ENCODE peak calls at places on chromosomes 2 and 18, in six cellular contexts. One of them, this sample, is unnamed.

GRCh38 chr2:186648130-186648529 is 45.7 kb upstream of the FAM171B start:
- DNase-seq in vagina: no peak
- DNase-seq in nephron progenitor cell: no peak
- DNase-seq in GM12865: no peak
- DNase-seq in NCI-H2171: no peak
- DNase-seq in activated naive CD8-positive, alpha-beta T cell treated with anti-CD3 and anti-CD28 coated beads, Interleukin-2, amount 50 U/mL, for 24 hours: no peak
- DNase-seq in this sample: no peak

GRCh38 chr2:233053928-233054774 is 6.0 kb upstream of the INPP5D start:
- DNase-seq in vagina: no peak
- DNase-seq in nephron progenitor cell: peak
- DNase-seq in GM12865: peak
- DNase-seq in NCI-H2171: no peak
- DNase-seq in activated naive CD8-positive, alpha-beta T cell treated with anti-CD3 and anti-CD28 coated beads, Interleukin-2, amount 50 U/mL, for 24 hours: peak
- DNase-seq in this sample: peak

GRCh38 chr2:199668648-199669047 is 182.3 kb downstream of the FTCDNL1 start:
- DNase-seq in vagina: no peak
- DNase-seq in nephron progenitor cell: no peak
- DNase-seq in GM12865: no peak
- DNase-seq in NCI-H2171: no peak
- DNase-seq in activated naive CD8-positive, alpha-beta T cell treated with anti-CD3 and anti-CD28 coated beads, Interleukin-2, amount 50 U/mL, for 24 hours: no peak
- DNase-seq in this sample: no peak

GRCh38 chr2:157874997-157875719 is 972 bp downstream of the ACVR1 start:
- DNase-seq in vagina: no peak
- DNase-seq in nephron progenitor cell: peak
- DNase-seq in GM12865: no peak
- DNase-seq in NCI-H2171: peak
- DNase-seq in activated naive CD8-positive, alpha-beta T cell treated with anti-CD3 and anti-CD28 coated beads, Interleukin-2, amount 50 U/mL, for 24 hours: no peak
- DNase-seq in this sample: peak

GRCh38 chr18:14914126-14914525 is 166.2 kb downstream of the ANKRD30B start:
- DNase-seq in vagina: no peak
- DNase-seq in nephron progenitor cell: no peak
- DNase-seq in GM12865: no peak
- DNase-seq in NCI-H2171: no peak
- DNase-seq in activated naive CD8-positive, alpha-beta T cell treated with anti-CD3 and anti-CD28 coated beads, Interleukin-2, amount 50 U/mL, for 24 hours: no peak
- DNase-seq in this sample: no peak

GRCh38 chr2:219159771-219160185 is 837 bp downstream of the NHEJ1 start:
- DNase-seq in vagina: no peak
- DNase-seq in nephron progenitor cell: no peak
- DNase-seq in GM12865: no peak
- DNase-seq in NCI-H2171: no peak
- DNase-seq in activated naive CD8-positive, alpha-beta T cell treated with anti-CD3 and anti-CD28 coated beads, Interleukin-2, amount 50 U/mL, for 24 hours: no peak
- DNase-seq in this sample: no peak

GRCh38 chr2:64793701-64794100 is 140.0 kb upstream of the SERTAD2 start:
- DNase-seq in vagina: no peak
- DNase-seq in nephron progenitor cell: no peak
- DNase-seq in GM12865: no peak
- DNase-seq in NCI-H2171: no peak
- DNase-seq in activated naive CD8-positive, alpha-beta T cell treated with anti-CD3 and anti-CD28 coated beads, Interleukin-2, amount 50 U/mL, for 24 hours: no peak
- DNase-seq in this sample: no peak

GRCh38 chr18:55435592-55435991 is 152.4 kb downstream of the TCF4 start:
- DNase-seq in vagina: no peak
- DNase-seq in nephron progenitor cell: no peak
- DNase-seq in GM12865: no peak
- DNase-seq in NCI-H2171: no peak
- DNase-seq in activated naive CD8-positive, alpha-beta T cell treated with anti-CD3 and anti-CD28 coated beads, Interleukin-2, amount 50 U/mL, for 24 hours: no peak
- DNase-seq in this sample: no peak

GRCh38 chr2:225100856-225101294 is 58.6 kb upstream of the DOCK10 start:
- DNase-seq in vagina: no peak
- DNase-seq in nephron progenitor cell: no peak
- DNase-seq in GM12865: no peak
- DNase-seq in NCI-H2171: no peak
- DNase-seq in activated naive CD8-positive, alpha-beta T cell treated with anti-CD3 and anti-CD28 coated beads, Interleukin-2, amount 50 U/mL, for 24 hours: no peak
- DNase-seq in this sample: no peak

GRCh38 chr2:96556441-96557330 is 20.1 kb downstream of the ARID5A start:
- DNase-seq in vagina: no peak
- DNase-seq in nephron progenitor cell: no peak
- DNase-seq in GM12865: peak
- DNase-seq in NCI-H2171: no peak
- DNase-seq in activated naive CD8-positive, alpha-beta T cell treated with anti-CD3 and anti-CD28 coated beads, Interleukin-2, amount 50 U/mL, for 24 hours: peak
- DNase-seq in this sample: no peak

GRCh38 chr2:215363039-215363438 is 51.2 kb downstream of the ATIC start:
- DNase-seq in vagina: no peak
- DNase-seq in nephron progenitor cell: no peak
- DNase-seq in GM12865: no peak
- DNase-seq in NCI-H2171: no peak
- DNase-seq in activated naive CD8-positive, alpha-beta T cell treated with anti-CD3 and anti-CD28 coated beads, Interleukin-2, amount 50 U/mL, for 24 hours: no peak
- DNase-seq in this sample: no peak

GRCh38 chr2:71129114-71129890 is 727 bp downstream of the MCEE start:
- DNase-seq in vagina: no peak
- DNase-seq in nephron progenitor cell: no peak
- DNase-seq in GM12865: no peak
- DNase-seq in NCI-H2171: no peak
- DNase-seq in activated naive CD8-positive, alpha-beta T cell treated with anti-CD3 and anti-CD28 coated beads, Interleukin-2, amount 50 U/mL, for 24 hours: no peak
- DNase-seq in this sample: no peak

GRCh38 chr2:86417961-86418360 is 23.2 kb upstream of the KDM3A start:
- DNase-seq in vagina: no peak
- DNase-seq in nephron progenitor cell: no peak
- DNase-seq in GM12865: no peak
- DNase-seq in NCI-H2171: no peak
- DNase-seq in activated naive CD8-positive, alpha-beta T cell treated with anti-CD3 and anti-CD28 coated beads, Interleukin-2, amount 50 U/mL, for 24 hours: no peak
- DNase-seq in this sample: no peak

GRCh38 chr18:76771132-76771824 is 51.1 kb upstream of the ZNF236 start:
- DNase-seq in vagina: no peak
- DNase-seq in nephron progenitor cell: no peak
- DNase-seq in GM12865: no peak
- DNase-seq in NCI-H2171: no peak
- DNase-seq in activated naive CD8-positive, alpha-beta T cell treated with anti-CD3 and anti-CD28 coated beads, Interleukin-2, amount 50 U/mL, for 24 hours: no peak
- DNase-seq in this sample: no peak

GRCh38 chr2:215727507-215728503 is 285.5 kb downstream of the MREG start:
- DNase-seq in vagina: no peak
- DNase-seq in nephron progenitor cell: no peak
- DNase-seq in GM12865: no peak
- DNase-seq in NCI-H2171: no peak
- DNase-seq in activated naive CD8-positive, alpha-beta T cell treated with anti-CD3 and anti-CD28 coated beads, Interleukin-2, amount 50 U/mL, for 24 hours: no peak
- DNase-seq in this sample: no peak

GRCh38 chr18:3593381-3593903 is 143.5 kb downstream of the TGIF1 start:
- DNase-seq in vagina: no peak
- DNase-seq in nephron progenitor cell: no peak
- DNase-seq in GM12865: no peak
- DNase-seq in NCI-H2171: peak
- DNase-seq in activated naive CD8-positive, alpha-beta T cell treated with anti-CD3 and anti-CD28 coated beads, Interleukin-2, amount 50 U/mL, for 24 hours: no peak
- DNase-seq in this sample: no peak

GRCh38 chr2:99297990-99298389 is 3.0 kb downstream of the LYG1 start:
- DNase-seq in vagina: no peak
- DNase-seq in nephron progenitor cell: no peak
- DNase-seq in GM12865: no peak
- DNase-seq in NCI-H2171: no peak
- DNase-seq in activated naive CD8-positive, alpha-beta T cell treated with anti-CD3 and anti-CD28 coated beads, Interleukin-2, amount 50 U/mL, for 24 hours: no peak
- DNase-seq in this sample: no peak

GRCh38 chr18:11514267-11514666 is 95.1 kb upstream of the SLC35G4 start:
- DNase-seq in vagina: no peak
- DNase-seq in nephron progenitor cell: no peak
- DNase-seq in GM12865: no peak
- DNase-seq in NCI-H2171: no peak
- DNase-seq in activated naive CD8-positive, alpha-beta T cell treated with anti-CD3 and anti-CD28 coated beads, Interleukin-2, amount 50 U/mL, for 24 hours: no peak
- DNase-seq in this sample: no peak

GRCh38 chr2:121049141-121049540 is 235.9 kb downstream of the TFCP2L1 start:
- DNase-seq in vagina: no peak
- DNase-seq in nephron progenitor cell: no peak
- DNase-seq in GM12865: no peak
- DNase-seq in NCI-H2171: no peak
- DNase-seq in activated naive CD8-positive, alpha-beta T cell treated with anti-CD3 and anti-CD28 coated beads, Interleukin-2, amount 50 U/mL, for 24 hours: no peak
- DNase-seq in this sample: no peak

GRCh38 chr2:43676322-43677050 is at the start of gene C1GALT1C1L:
- DNase-seq in vagina: no peak
- DNase-seq in nephron progenitor cell: no peak
- DNase-seq in GM12865: no peak
- DNase-seq in NCI-H2171: no peak
- DNase-seq in activated naive CD8-positive, alpha-beta T cell treated with anti-CD3 and anti-CD28 coated beads, Interleukin-2, amount 50 U/mL, for 24 hours: peak
- DNase-seq in this sample: no peak

GRCh38 chr2:23578964-23579671 is 194.1 kb downstream of the KLHL29 start:
- DNase-seq in vagina: no peak
- DNase-seq in nephron progenitor cell: no peak
- DNase-seq in GM12865: no peak
- DNase-seq in NCI-H2171: no peak
- DNase-seq in activated naive CD8-positive, alpha-beta T cell treated with anti-CD3 and anti-CD28 coated beads, Interleukin-2, amount 50 U/mL, for 24 hours: no peak
- DNase-seq in this sample: no peak

GRCh38 chr18:55735199-55735855 is 147.3 kb upstream of the TCF4 start:
- DNase-seq in vagina: no peak
- DNase-seq in nephron progenitor cell: no peak
- DNase-seq in GM12865: no peak
- DNase-seq in NCI-H2171: no peak
- DNase-seq in activated naive CD8-positive, alpha-beta T cell treated with anti-CD3 and anti-CD28 coated beads, Interleukin-2, amount 50 U/mL, for 24 hours: no peak
- DNase-seq in this sample: no peak

GRCh38 chr2:130371723-130372054 is 15.8 kb downstream of the PTPN18 start:
- DNase-seq in vagina: no peak
- DNase-seq in nephron progenitor cell: no peak
- DNase-seq in GM12865: peak
- DNase-seq in NCI-H2171: no peak
- DNase-seq in activated naive CD8-positive, alpha-beta T cell treated with anti-CD3 and anti-CD28 coated beads, Interleukin-2, amount 50 U/mL, for 24 hours: no peak
- DNase-seq in this sample: no peak